ENCODE peak calls at places on chromosomes 12 and 14, in ten cellular contexts. G, K, B, U, P, S, F, Z, X and T are unnamed samples.

GRCh38 chr12:108641446-108642268 is 8.0 kb upstream of the SELPLG start:
- DNase-seq in G (no peak), K (no peak), B (no peak), U (no peak), P (no peak), S (no peak), F (no peak), Z (no peak), X (no peak), T (no peak)

GRCh38 chr14:55123101-55123500 is 6.0 kb upstream of the LGALS3 start:
- DNase-seq in G (peak; percentile 84), K (peak; percentile 86), B (no peak), U (peak; percentile 60), P (peak; percentile 93), S (peak; percentile 89), F (peak; percentile 95), Z (peak; percentile 93), X (no peak), T (no peak)

GRCh38 chr12:74488134-74488533 is 49.5 kb upstream of the ATXN7L3B start:
- DNase-seq in G (no peak), K (no peak), B (no peak), U (no peak), P (no peak), S (no peak), F (no peak), Z (no peak), X (no peak), T (no peak)

GRCh38 chr12:56221233-56221756 is 427 bp downstream of the RNF41 start:
- DNase-seq in G (peak; percentile 76), K (peak; percentile 57), B (no peak), U (peak; percentile 65), P (peak; percentile 94), S (peak; percentile 72), F (peak; percentile 85), Z (peak; percentile 68), X (no peak), T (peak; percentile 20)

GRCh38 chr14:101120636-101121398 is 217.3 kb upstream of the RTL1 start:
- DNase-seq in G (no peak), K (no peak), B (peak; percentile 43), U (no peak), P (no peak), S (no peak), F (no peak), Z (peak; percentile 37), X (no peak), T (peak; percentile 66)

GRCh38 chr14:103188691-103189480 is 65.6 kb downstream of the TNFAIP2 start:
- DNase-seq in G (no peak), K (no peak), B (peak; percentile 22), U (no peak), P (peak; percentile 23), S (no peak), F (peak; percentile 18), Z (no peak), X (no peak), T (peak; percentile 35)

GRCh38 chr14:89418452-89418851 is 1.4 kb upstream of the FOXN3 start:
- DNase-seq in G (no peak), K (no peak), B (no peak), U (no peak), P (no peak), S (no peak), F (no peak), Z (no peak), X (no peak), T (peak; percentile 64)

GRCh38 chr12:52912711-52913423 is 8.0 kb upstream of the KRT8 start:
- DNase-seq in G (no peak), K (no peak), B (no peak), U (no peak), P (no peak), S (no peak), F (no peak), Z (no peak), X (no peak), T (no peak)

GRCh38 chr14:91890291-91890749 is 23.0 kb upstream of the TC2N start:
- DNase-seq in G (no peak), K (no peak), B (no peak), U (no peak), P (peak; percentile 46), S (no peak), F (no peak), Z (peak; percentile 21), X (no peak), T (peak; percentile 35)

GRCh38 chr12:63023926-63024325 is 89.0 kb upstream of the PPM1H start:
- DNase-seq in G (no peak), K (no peak), B (no peak), U (no peak), P (no peak), S (no peak), F (no peak), Z (peak; percentile 13), X (no peak), T (no peak)

GRCh38 chr12:53049582-53050318 is at the start of gene TNS2:
- DNase-seq in G (peak; percentile 75), K (peak; percentile 80), B (no peak), U (no peak), P (peak; percentile 66), S (peak; percentile 67), F (peak; percentile 81), Z (peak; percentile 62), X (no peak), T (no peak)

GRCh38 chr12:65891219-65891618 is 66.9 kb downstream of the HMGA2 start:
- DNase-seq in G (peak; percentile 41), K (peak; percentile 51), B (no peak), U (no peak), P (peak; percentile 57), S (peak; percentile 68), F (peak; percentile 47), Z (no peak), X (no peak), T (no peak)

GRCh38 chr12:49941556-49942511 is 8.7 kb upstream of the AQP2 start:
- DNase-seq in G (no peak), K (no peak), B (no peak), U (no peak), P (no peak), S (no peak), F (no peak), Z (no peak), X (no peak), T (no peak)

GRCh38 chr14:55930016-55930784 is 188.0 kb upstream of the PELI2 start:
- DNase-seq in G (no peak), K (no peak), B (no peak), U (no peak), P (no peak), S (peak; percentile 14), F (no peak), Z (no peak), X (no peak), T (no peak)

GRCh38 chr14:70771781-70772212 is 37.5 kb downstream of the MAP3K9 start:
- DNase-seq in G (no peak), K (no peak), B (no peak), U (no peak), P (no peak), S (no peak), F (no peak), Z (peak; percentile 82), X (no peak), T (no peak)

GRCh38 chr12:32455607-32456063 is 56.3 kb downstream of the FGD4 start:
- DNase-seq in G (peak; percentile 90), K (peak; percentile 48), B (no peak), U (peak; percentile 52), P (peak; percentile 89), S (peak; percentile 93), F (peak; percentile 89), Z (peak; percentile 91), X (peak; percentile 40), T (peak; percentile 22)
- TF ChIP-seq CTCF in G (peak; percentile 54), K (peak; percentile 46), B (peak; percentile 41), U (peak; percentile 55), P (peak; percentile 55), S (peak; percentile 41), F (peak; percentile 57), Z (peak; percentile 51), X (peak; percentile 43), T (peak; percentile 72)

GRCh38 chr12:22172501-22172900 is 126.5 kb downstream of the CMAS start:
- DNase-seq in G (no peak), K (no peak), B (no peak), U (no peak), P (no peak), S (no peak), F (no peak), Z (no peak), X (no peak), T (no peak)

GRCh38 chr12:22169281-22169824 is 123.3 kb downstream of the CMAS start:
- DNase-seq in G (no peak), K (no peak), B (no peak), U (no peak), P (no peak), S (no peak), F (no peak), Z (no peak), X (no peak), T (no peak)

GRCh38 chr12:22173154-22173553 is 127.1 kb downstream of the CMAS start:
- DNase-seq in G (peak; percentile 9), K (no peak), B (no peak), U (no peak), P (peak; percentile 33), S (no peak), F (peak; percentile 1), Z (no peak), X (no peak), T (no peak)
- TF ChIP-seq CTCF in G (peak; percentile 37), K (no peak), B (no peak), U (peak; percentile 12), P (peak; percentile 28), S (peak; percentile 4), F (peak; percentile 16), Z (no peak), X (no peak), T (peak; percentile 40)

DNA sequence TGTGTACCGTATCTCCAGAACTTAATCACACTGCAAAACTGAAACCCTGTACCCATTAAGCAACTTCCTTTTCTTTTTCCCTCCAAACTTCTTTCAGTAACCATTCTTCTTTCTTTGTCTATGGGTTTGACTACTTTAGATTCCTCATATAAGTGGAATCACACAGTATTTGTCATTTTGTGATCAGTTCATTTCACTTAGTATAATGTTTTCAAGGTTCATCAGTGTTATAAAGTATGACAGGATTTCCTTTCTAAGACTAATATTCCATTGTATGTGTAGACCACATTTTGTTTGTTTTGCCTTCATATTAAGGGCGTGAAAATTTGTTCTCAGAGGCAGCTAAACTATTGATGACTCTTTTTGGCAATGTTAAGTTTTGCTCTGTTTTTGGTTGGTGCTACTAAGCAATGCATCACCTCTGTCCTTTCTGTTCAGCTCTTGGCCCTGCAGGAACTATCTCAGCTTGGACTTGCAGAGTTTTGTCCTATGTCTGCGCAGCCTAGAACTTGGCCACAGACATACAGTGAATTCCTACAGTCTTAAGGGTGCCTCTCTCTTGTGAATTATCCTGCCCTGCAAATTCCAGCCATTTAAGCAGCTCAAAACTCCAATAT is 1.6 kb upstream of the KLRG1 start:
- DNase-seq in G (no peak), K (no peak), B (no peak), U (no peak), P (no peak), S (no peak), F (no peak), Z (no peak), X (no peak), T (no peak)
- TF ChIP-seq CTCF in G (no peak), K (no peak), B (no peak), U (no peak), P (no peak), S (no peak), F (no peak), Z (no peak), X (no peak), T (no peak)

DNA sequence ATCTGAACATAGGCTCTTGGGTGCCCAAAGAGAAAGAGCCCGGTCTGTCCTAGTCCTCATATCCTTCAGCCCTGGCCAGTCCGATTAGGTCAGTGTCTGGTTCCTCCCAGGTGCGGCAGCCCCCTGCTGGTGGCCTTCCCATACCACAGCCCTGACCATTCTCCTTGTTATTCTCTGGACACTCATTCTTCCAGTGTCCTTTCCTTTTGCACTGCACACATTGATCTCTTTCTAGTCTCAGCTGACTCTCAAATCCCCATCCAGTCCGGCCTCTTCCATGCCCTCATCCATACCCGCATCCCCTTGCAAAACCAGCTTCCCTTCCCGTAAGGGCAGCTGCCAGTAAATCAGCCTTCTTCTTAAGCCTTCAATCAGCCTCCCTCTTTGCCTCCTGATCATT is 1316.3 kb downstream of the TMEM121 start:
- DNase-seq in G (no peak), K (no peak), B (no peak), U (no peak), P (no peak), S (no peak), F (no peak), Z (no peak), X (no peak), T (no peak)
- TF ChIP-seq CTCF in G (no peak), K (no peak), B (no peak), U (no peak), P (no peak), S (peak; percentile 58), F (no peak), Z (no peak), X (no peak), T (no peak)